ENCODE peak calls at places on chromosome 1, in six cellular contexts. One of them, this sample, is unnamed.

GRCh38 chr1:54875000-54875399 is 12.0 kb downstream of the DHCR24 start:
- DNase-seq in GM12892: no peak
- DNase-seq in H1: no peak
- DNase-seq in K562: peak; percentile 5
- DNase-seq in SK-N-SH: no peak
- DNase-seq in HepG2: no peak
- DNase-seq in this sample: no peak

GRCh38 chr1:3910769-3911520 is 10.9 kb upstream of the C1orf174 start:
- DNase-seq in GM12892: peak; percentile 90
- DNase-seq in H1: peak; percentile 95
- DNase-seq in K562: peak; percentile 85
- DNase-seq in SK-N-SH: peak; percentile 91
- DNase-seq in HepG2: peak; percentile 57
- DNase-seq in this sample: peak; percentile 94

GRCh38 chr1:46131093-46131492 is 1.3 kb downstream of the PIK3R3 start:
- DNase-seq in GM12892: no peak
- DNase-seq in H1: no peak
- DNase-seq in K562: no peak
- DNase-seq in SK-N-SH: no peak
- DNase-seq in HepG2: no peak
- DNase-seq in this sample: no peak

GRCh38 chr1:211420389-211420788 is 71.6 kb downstream of the RD3 start:
- DNase-seq in GM12892: no peak
- DNase-seq in H1: no peak
- DNase-seq in K562: no peak
- DNase-seq in SK-N-SH: no peak
- DNase-seq in HepG2: no peak
- DNase-seq in this sample: no peak

GRCh38 chr1:85314726-85315125 is 38.3 kb upstream of the BCL10 start:
- DNase-seq in GM12892: no peak
- DNase-seq in H1: no peak
- DNase-seq in K562: no peak
- DNase-seq in SK-N-SH: no peak
- DNase-seq in HepG2: no peak
- DNase-seq in this sample: no peak

GRCh38 chr1:21338568-21339401 is 48.5 kb upstream of the ECE1 start:
- DNase-seq in GM12892: no peak
- DNase-seq in H1: no peak
- DNase-seq in K562: no peak
- DNase-seq in SK-N-SH: no peak
- DNase-seq in HepG2: peak; percentile 91
- DNase-seq in this sample: no peak

GRCh38 chr1:206772228-206773002 is at the start of gene IL10:
- DNase-seq in GM12892: no peak
- DNase-seq in H1: no peak
- DNase-seq in K562: no peak
- DNase-seq in SK-N-SH: no peak
- DNase-seq in HepG2: no peak
- DNase-seq in this sample: no peak

GRCh38 chr1:179298952-179299351 is 5.4 kb downstream of the SOAT1 start:
- DNase-seq in GM12892: no peak
- DNase-seq in H1: no peak
- DNase-seq in K562: no peak
- DNase-seq in SK-N-SH: no peak
- DNase-seq in HepG2: no peak
- DNase-seq in this sample: peak; percentile 27

GRCh38 chr1:36351222-36351977 is 28.0 kb upstream of the EVA1B start:
- DNase-seq in GM12892: no peak
- DNase-seq in H1: no peak
- DNase-seq in K562: no peak
- DNase-seq in SK-N-SH: peak; percentile 88
- DNase-seq in HepG2: no peak
- DNase-seq in this sample: no peak

GRCh38 chr1:155186955-155187891 is 13.6 kb downstream of the TRIM46 start:
- DNase-seq in GM12892: no peak
- DNase-seq in H1: no peak
- DNase-seq in K562: no peak
- DNase-seq in SK-N-SH: no peak
- DNase-seq in HepG2: no peak
- DNase-seq in this sample: no peak

GRCh38 chr1:173478099-173478555 is 992 bp downstream of the PRDX6 start:
- DNase-seq in GM12892: no peak
- DNase-seq in H1: no peak
- DNase-seq in K562: peak; percentile 32
- DNase-seq in SK-N-SH: peak; percentile 22
- DNase-seq in HepG2: peak; percentile 24
- DNase-seq in this sample: no peak

GRCh38 chr1:216750031-216750627 is 26.9 kb upstream of the ESRRG start:
- DNase-seq in GM12892: no peak
- DNase-seq in H1: no peak
- DNase-seq in K562: no peak
- DNase-seq in SK-N-SH: peak; percentile 33
- DNase-seq in HepG2: peak; percentile 21
- DNase-seq in this sample: no peak

GRCh38 chr1:209956116-209956515 is 18.1 kb downstream of the SYT14 start:
- DNase-seq in GM12892: no peak
- DNase-seq in H1: no peak
- DNase-seq in K562: no peak
- DNase-seq in SK-N-SH: no peak
- DNase-seq in HepG2: no peak
- DNase-seq in this sample: no peak

GRCh38 chr1:27109103-27109822 is 45.7 kb downstream of the SLC9A1 start:
- DNase-seq in GM12892: no peak
- DNase-seq in H1: peak; percentile 89
- DNase-seq in K562: peak; percentile 54
- DNase-seq in SK-N-SH: no peak
- DNase-seq in HepG2: peak; percentile 29
- DNase-seq in this sample: no peak

GRCh38 chr1:156705918-156706646 is 699 bp upstream of the CRABP2 start:
- DNase-seq in GM12892: peak; percentile 77
- DNase-seq in H1: peak; percentile 98
- DNase-seq in K562: peak; percentile 95
- DNase-seq in SK-N-SH: peak; percentile 90
- DNase-seq in HepG2: peak; percentile 23
- DNase-seq in this sample: peak; percentile 86

GRCh38 chr1:31483012-31483946 is 70.3 kb downstream of the SERINC2 start:
- DNase-seq in GM12892: no peak
- DNase-seq in H1: no peak
- DNase-seq in K562: no peak
- DNase-seq in SK-N-SH: no peak
- DNase-seq in HepG2: no peak
- DNase-seq in this sample: no peak

GRCh38 chr1:88608139-88608943 is 75.7 kb upstream of the PKN2 start:
- DNase-seq in GM12892: no peak
- DNase-seq in H1: no peak
- DNase-seq in K562: peak; percentile 21
- DNase-seq in SK-N-SH: peak; percentile 29
- DNase-seq in HepG2: peak; percentile 22
- DNase-seq in this sample: peak; percentile 10

GRCh38 chr1:17635811-17636210 is 96.3 kb downstream of the ARHGEF10L start:
- DNase-seq in GM12892: no peak
- DNase-seq in H1: no peak
- DNase-seq in K562: no peak
- DNase-seq in SK-N-SH: no peak
- DNase-seq in HepG2: no peak
- DNase-seq in this sample: no peak

GRCh38 chr1:183871568-183871967 is 66.6 kb downstream of the RGL1 start:
- DNase-seq in GM12892: no peak
- DNase-seq in H1: no peak
- DNase-seq in K562: no peak
- DNase-seq in SK-N-SH: no peak
- DNase-seq in HepG2: no peak
- DNase-seq in this sample: no peak

DNA sequence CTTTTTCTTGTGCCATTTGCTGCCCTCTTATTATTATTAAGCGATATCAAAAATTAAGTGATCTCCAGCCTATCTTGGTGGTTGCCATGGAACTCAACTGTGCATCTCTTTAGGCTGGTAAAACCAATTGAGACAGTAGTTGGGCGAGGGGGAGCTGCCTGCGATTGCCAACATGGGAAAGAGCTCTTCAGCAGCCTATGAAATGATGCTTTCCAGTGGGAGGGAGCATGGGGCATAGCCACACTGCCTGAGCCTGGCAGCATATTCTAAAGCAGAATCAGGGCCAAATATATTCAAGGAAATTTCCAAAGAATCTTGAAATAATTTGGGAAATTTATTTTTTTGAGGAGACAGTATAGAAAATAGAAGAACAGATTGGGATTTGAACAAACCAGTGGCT is 126.9 kb upstream of the DNAH14 start:
- DNase-seq in GM12892: no peak
- DNase-seq in H1: no peak
- DNase-seq in K562: no peak
- DNase-seq in SK-N-SH: no peak
- DNase-seq in HepG2: no peak
- DNase-seq in this sample: no peak
- TF ChIP-seq TAF1 in GM12892: no peak
- TF ChIP-seq TAF1 in H1: no peak
- TF ChIP-seq TAF1 in K562: no peak
- TF ChIP-seq TAF1 in SK-N-SH: no peak
- TF ChIP-seq TAF1 in HepG2: no peak
- TF ChIP-seq TAF1 in this sample: no peak

GRCh38 chr1:63318255-63319068 is 3.9 kb upstream of the FOXD3 start:
- DNase-seq in GM12892: no peak
- DNase-seq in H1: no peak
- DNase-seq in K562: no peak
- DNase-seq in SK-N-SH: peak; percentile 36
- DNase-seq in HepG2: no peak
- DNase-seq in this sample: no peak
- TF ChIP-seq TAF1 in GM12892: no peak
- TF ChIP-seq TAF1 in H1: peak; percentile 11
- TF ChIP-seq TAF1 in K562: no peak
- TF ChIP-seq TAF1 in SK-N-SH: no peak
- TF ChIP-seq TAF1 in HepG2: no peak
- TF ChIP-seq TAF1 in this sample: no peak

GRCh38 chr1:98482611-98483010 is 178.9 kb upstream of the SNX7 start:
- DNase-seq in GM12892: no peak
- DNase-seq in H1: no peak
- DNase-seq in K562: no peak
- DNase-seq in SK-N-SH: no peak
- DNase-seq in HepG2: no peak
- DNase-seq in this sample: no peak
- TF ChIP-seq TAF1 in GM12892: no peak
- TF ChIP-seq TAF1 in H1: no peak
- TF ChIP-seq TAF1 in K562: no peak
- TF ChIP-seq TAF1 in SK-N-SH: no peak
- TF ChIP-seq TAF1 in HepG2: no peak
- TF ChIP-seq TAF1 in this sample: no peak

DNA sequence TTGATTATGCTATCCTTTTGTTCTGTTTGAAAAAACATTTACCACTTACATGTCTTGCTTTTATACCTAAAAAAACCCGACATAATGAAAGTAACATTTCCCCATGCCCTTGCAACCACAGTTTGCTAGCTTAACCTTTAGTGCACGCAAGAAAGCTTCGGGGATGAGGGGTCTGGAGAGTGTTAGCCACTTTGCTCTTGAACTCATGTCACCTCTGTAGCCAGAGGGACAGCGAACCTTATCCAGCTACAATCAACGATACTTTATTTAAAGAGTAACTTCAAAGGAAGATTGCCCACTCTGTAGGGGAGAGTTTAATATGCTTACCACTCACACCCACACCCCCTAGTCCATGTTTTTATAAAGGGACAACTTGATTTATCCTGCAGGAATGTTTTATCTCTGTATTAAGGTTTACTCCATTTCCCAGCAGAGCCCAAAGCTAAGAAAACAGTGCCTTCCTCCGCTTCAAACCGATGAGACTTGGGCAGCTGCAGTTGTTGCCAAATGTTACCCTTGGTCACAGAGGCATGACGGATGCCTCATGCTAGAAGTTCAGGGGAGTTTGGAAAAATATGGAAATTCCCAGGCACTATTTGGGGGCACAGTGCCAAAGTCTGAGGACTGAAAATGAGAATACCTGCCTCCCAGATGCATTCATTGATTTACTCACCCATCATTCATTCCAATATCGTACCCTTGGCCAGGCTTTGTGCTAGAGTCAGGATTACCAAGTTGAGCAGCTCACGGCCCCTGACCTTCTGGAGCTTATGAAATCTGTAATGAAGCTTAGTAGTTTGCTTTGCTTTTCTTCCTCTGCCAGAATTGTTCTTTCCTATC is 61.4 kb upstream of the VCAM1 start:
- DNase-seq in GM12892: no peak
- DNase-seq in H1: no peak
- DNase-seq in K562: no peak
- DNase-seq in SK-N-SH: peak; percentile 7
- DNase-seq in HepG2: peak; percentile 1
- DNase-seq in this sample: no peak
- TF ChIP-seq TAF1 in GM12892: no peak
- TF ChIP-seq TAF1 in H1: no peak
- TF ChIP-seq TAF1 in K562: no peak
- TF ChIP-seq TAF1 in SK-N-SH: no peak
- TF ChIP-seq TAF1 in HepG2: no peak
- TF ChIP-seq TAF1 in this sample: no peak

GRCh38 chr1:115179397-115179835 is 90.1 kb upstream of the TSPAN2 start:
- DNase-seq in GM12892: no peak
- DNase-seq in H1: no peak
- DNase-seq in K562: peak; percentile 77
- DNase-seq in SK-N-SH: no peak
- DNase-seq in HepG2: peak; percentile 38
- DNase-seq in this sample: no peak
- TF ChIP-seq TAF1 in GM12892: no peak
- TF ChIP-seq TAF1 in H1: no peak
- TF ChIP-seq TAF1 in K562: no peak
- TF ChIP-seq TAF1 in SK-N-SH: no peak
- TF ChIP-seq TAF1 in HepG2: no peak
- TF ChIP-seq TAF1 in this sample: no peak

DNA sequence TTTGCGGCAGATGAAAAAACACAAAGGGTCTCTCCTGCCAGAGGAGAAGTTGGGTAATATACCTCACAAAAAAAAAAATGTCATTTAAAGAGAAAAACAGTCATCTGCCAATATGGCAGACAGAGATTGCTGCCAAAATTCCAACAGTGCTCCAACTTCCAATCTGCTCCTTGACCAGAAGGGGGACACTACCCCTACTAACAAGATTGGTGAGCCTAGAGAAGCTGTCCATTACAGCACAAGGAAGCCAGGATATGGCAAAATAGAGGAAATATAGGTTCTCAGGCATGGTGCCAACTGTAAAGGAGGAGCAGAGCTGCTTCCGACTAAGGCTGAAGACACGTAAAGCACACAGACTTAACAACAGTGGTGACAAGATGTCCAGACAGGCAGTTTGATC is 453.5 kb downstream of the TTLL7 start:
- DNase-seq in GM12892: no peak
- DNase-seq in H1: no peak
- DNase-seq in K562: no peak
- DNase-seq in SK-N-SH: no peak
- DNase-seq in HepG2: no peak
- DNase-seq in this sample: no peak
- TF ChIP-seq TAF1 in GM12892: no peak
- TF ChIP-seq TAF1 in H1: no peak
- TF ChIP-seq TAF1 in K562: no peak
- TF ChIP-seq TAF1 in SK-N-SH: no peak
- TF ChIP-seq TAF1 in HepG2: no peak
- TF ChIP-seq TAF1 in this sample: no peak

This sample was measured in GM12891.